ENCODE peak calls at places on chromosomes 6 and 20, in nine cellular contexts. Q, O, U, Z, P, B, D, G and M are unnamed samples. For H3K9me3, the result is how much of the 10 kb centered on the place peaks cover.

GRCh38 chr6:150212745-150213144 is 69.9 kb downstream of the PPP1R14C start:
- DNase-seq in Q (no peak), O (no peak), U (no peak), Z (no peak), P (no peak), B (no peak), D (no peak), G (no peak), M (no peak)

GRCh38 chr6:36345681-36346417 is 9.2 kb upstream of the BNIP5 start:
- DNase-seq in Q (no peak), O (no peak), U (no peak), Z (no peak), P (no peak), B (no peak), D (no peak), G (no peak), M (no peak)

GRCh38 chr20:35735828-35736470 is 6.1 kb downstream of the RBM39 start:
- DNase-seq in Q (no peak), O (no peak), U (no peak), Z (no peak), P (no peak), B (no peak), D (no peak), G (no peak), M (no peak)

GRCh38 chr6:40328376-40328987 is 258.7 kb downstream of the LRFN2 start:
- DNase-seq in Q (peak), O (no peak), U (peak), Z (peak), P (peak), B (no peak), D (no peak), G (peak), M (peak)

GRCh38 chr6:107652526-107653182 is 162.7 kb downstream of the SOBP start:
- DNase-seq in Q (no peak), O (no peak), U (no peak), Z (no peak), P (no peak), B (no peak), D (no peak), G (no peak), M (no peak)

GRCh38 chr6:5537967-5538366 is 276.7 kb downstream of the FARS2 start:
- DNase-seq in Q (no peak), O (no peak), U (no peak), Z (no peak), P (no peak), B (no peak), D (no peak), G (no peak), M (no peak)

GRCh38 chr6:43699564-43700186 is 12.1 kb upstream of the MRPS18A start:
- DNase-seq in Q (no peak), O (peak), U (no peak), Z (peak), P (peak), B (no peak), D (no peak), G (peak), M (no peak)

GRCh38 chr6:37210313-37210898 is 40.5 kb downstream of the PIM1 start:
- DNase-seq in Q (peak), O (peak), U (no peak), Z (peak), P (peak), B (peak), D (peak), G (peak), M (peak)

GRCh38 chr20:25508083-25508770 is 77.1 kb downstream of the NINL start:
- DNase-seq in Q (no peak), O (peak), U (no peak), Z (peak), P (no peak), B (no peak), D (peak), G (peak), M (no peak)

GRCh38 chr20:5886788-5887187 is 63.5 kb downstream of the TRMT6 start:
- DNase-seq in Q (no peak), O (no peak), U (no peak), Z (no peak), P (no peak), B (no peak), D (no peak), G (no peak), M (no peak)

GRCh38 chr6:31836676-31837611 is 9.4 kb downstream of the HSPA1B start:
- DNase-seq in Q (no peak), O (no peak), U (no peak), Z (no peak), P (no peak), B (no peak), D (no peak), G (peak), M (no peak)

GRCh38 chr6:41167173-41167963 is 4.5 kb upstream of the TREM2 start:
- DNase-seq in Q (peak), O (no peak), U (no peak), Z (no peak), P (no peak), B (no peak), D (no peak), G (no peak), M (no peak)

GRCh38 chr20:32473231-32474008 is 111.7 kb downstream of the NOL4L start:
- DNase-seq in Q (no peak), O (no peak), U (peak), Z (no peak), P (no peak), B (no peak), D (no peak), G (peak), M (no peak)

GRCh38 chr6:143166247-143166695 is 105.6 kb downstream of the AIG1 start:
- DNase-seq in Q (no peak), O (no peak), U (no peak), Z (no peak), P (no peak), B (no peak), D (no peak), G (no peak), M (no peak)

GRCh38 chr6:1584996-1585668 is 24.6 kb upstream of the FOXC1 start:
- DNase-seq in Q (no peak), O (no peak), U (no peak), Z (no peak), P (no peak), B (no peak), D (no peak), G (no peak), M (no peak)

GRCh38 chr6:3841711-3842565 is 7.2 kb upstream of the FAM50B start:
- DNase-seq in Q (no peak), O (peak), U (no peak), Z (peak), P (no peak), B (no peak), D (no peak), G (no peak), M (no peak)

GRCh38 chr20:56166781-56167465 is 81.6 kb upstream of the MC3R start:
- DNase-seq in Q (no peak), O (no peak), U (no peak), Z (no peak), P (no peak), B (no peak), D (no peak), G (no peak), M (no peak)

GRCh38 chr20:56160956-56161355 is 87.6 kb upstream of the MC3R start:
- DNase-seq in Q (no peak), O (no peak), U (no peak), Z (no peak), P (no peak), B (no peak), D (no peak), G (no peak), M (no peak)

GRCh38 chr20:56158489-56158888 is 90.0 kb upstream of the MC3R start:
- DNase-seq in Q (no peak), O (no peak), U (no peak), Z (no peak), P (no peak), B (no peak), D (no peak), G (no peak), M (no peak)

GRCh38 chr20:56163806-56164205 is 84.7 kb upstream of the MC3R start:
- DNase-seq in Q (no peak), O (no peak), U (no peak), Z (peak), P (no peak), B (no peak), D (no peak), G (no peak), M (no peak)
- H3K9me3 ChIP-seq in Q (under half), O (under half), U (under half), Z (under half), P (under half), B (under half), D (under half), G (under half), M (under half)

GRCh38 chr6:28449056-28449455 is 5.8 kb upstream of the ZSCAN23 start:
- DNase-seq in Q (no peak), O (no peak), U (no peak), Z (no peak), P (no peak), B (no peak), D (no peak), G (no peak), M (no peak)

GRCh38 chr6:28446818-28447511 is 3.7 kb upstream of the ZSCAN23 start:
- DNase-seq in Q (peak), O (no peak), U (no peak), Z (no peak), P (no peak), B (no peak), D (no peak), G (no peak), M (no peak)

DNA sequence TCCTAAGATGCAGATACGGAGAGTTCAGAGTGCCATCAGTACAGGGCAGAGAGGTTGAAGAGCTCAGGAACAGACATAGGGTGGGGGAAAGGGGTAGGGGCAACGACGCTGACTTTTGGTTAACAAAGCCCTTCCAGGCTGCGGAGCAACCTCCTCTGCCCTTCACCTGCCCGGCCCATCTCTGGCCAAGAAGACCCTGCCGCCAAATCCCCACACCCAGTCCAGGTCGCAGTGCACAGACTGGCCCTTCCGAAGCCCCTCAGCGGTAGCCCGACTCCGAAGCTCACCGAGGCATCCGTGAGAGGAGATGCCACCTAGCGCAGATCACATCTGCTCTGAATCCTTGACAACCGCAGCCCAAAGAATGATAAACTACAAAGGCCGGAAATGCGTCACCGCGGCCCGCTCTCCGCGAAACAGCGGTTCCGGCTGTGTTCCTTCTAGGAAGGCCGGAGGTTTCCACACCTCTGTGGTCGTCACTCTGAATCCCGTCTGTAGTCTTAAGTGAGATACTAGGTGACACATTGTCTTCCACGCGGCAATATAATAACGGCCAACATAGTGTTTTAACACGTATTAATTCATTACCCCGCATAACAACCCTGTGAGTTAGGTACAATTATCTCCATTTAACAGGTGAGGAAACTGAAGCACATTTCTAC is at the start of gene ZSCAN23:
- DNase-seq in Q (peak), O (peak), U (peak), Z (no peak), P (peak), B (peak), D (peak), G (peak), M (peak)
- TF ChIP-seq CTCF in Q (no peak), O (no peak), U (no peak), Z (no peak), P (no peak), B (no peak), D (no peak), G (no peak), M (no peak)

DNA sequence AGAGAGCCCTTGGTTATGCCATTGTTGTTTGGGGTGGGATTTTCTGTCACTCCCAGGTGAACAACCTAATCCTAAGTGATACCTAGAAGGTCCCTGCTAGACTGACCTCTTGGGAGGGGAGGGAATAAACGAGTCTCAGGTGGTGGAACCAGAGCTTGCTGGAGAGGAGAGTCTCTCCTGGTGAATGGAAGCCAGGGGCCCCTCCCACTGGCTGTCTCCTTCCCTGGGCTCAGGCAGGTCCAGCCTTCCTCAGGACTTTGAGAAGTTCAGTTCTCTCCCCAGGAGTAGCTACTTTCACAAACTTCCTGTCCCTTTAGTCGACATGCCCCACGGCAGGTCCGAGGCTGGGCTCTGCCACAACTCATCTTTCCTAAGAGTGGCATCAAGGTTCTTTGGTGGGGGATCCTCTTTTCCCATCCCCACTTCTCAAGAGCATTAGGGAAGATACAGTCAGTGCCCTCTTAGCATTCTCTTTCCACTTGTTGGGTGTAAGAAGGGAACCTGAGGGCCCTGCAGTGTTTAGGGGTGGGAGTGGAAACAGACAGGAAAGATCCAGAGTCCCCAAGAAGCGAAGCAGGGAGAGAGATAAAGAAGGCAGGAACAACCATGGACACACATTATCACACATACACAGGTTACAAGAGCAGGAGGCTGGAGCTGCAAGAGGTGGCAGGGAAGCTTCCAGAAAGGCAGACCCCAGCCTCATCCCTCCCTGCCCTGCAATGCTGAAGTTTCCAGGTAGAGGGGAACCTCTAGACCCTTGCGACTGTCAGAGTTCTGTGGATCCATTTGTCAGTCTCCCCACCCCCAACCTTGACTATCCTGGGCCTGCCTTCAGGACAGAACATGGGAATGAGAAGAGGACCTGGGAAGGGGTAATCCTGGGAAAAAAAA is 900 bp upstream of the GLP1R start:
- DNase-seq in Q (no peak), O (no peak), U (no peak), Z (no peak), P (no peak), B (no peak), D (no peak), G (no peak), M (no peak)
- H3K9me3 ChIP-seq in Q (under half), O (under half), U (under half), Z (under half), P (under half), B (under half), D (under half), G (under half), M (under half)

DNA sequence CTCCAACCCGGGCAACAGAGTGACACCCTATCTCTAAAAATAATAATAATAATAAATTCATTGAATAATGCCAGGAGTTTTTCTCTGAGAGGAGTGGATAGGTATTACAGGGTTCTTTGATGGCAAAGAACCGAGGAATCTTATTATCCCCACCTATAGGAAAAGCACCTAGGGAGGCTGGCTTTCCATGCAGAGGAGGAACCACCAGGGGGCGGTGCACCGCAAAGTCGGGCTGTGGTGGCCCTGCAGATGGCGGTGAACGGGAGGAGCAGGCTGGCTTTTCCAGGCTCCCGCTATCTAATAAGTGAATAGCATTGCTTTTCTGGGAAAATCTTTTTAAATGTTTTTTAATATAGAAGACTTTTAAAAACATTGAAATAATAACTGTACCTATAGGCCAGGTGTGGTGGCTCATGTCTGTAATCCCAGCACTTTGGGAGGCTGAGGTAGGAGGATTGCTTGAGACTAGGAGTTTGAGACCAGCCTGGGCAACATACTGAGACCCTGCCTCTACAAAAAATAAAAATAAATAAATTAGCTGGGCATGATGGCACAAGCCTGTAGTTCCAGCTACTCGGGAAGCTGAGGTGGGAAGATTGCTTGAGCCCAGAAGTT is 864.2 kb downstream of the KIF16B start:
- DNase-seq in Q (peak), O (no peak), U (peak), Z (peak), P (peak), B (no peak), D (no peak), G (peak), M (peak)
- TF ChIP-seq CTCF in Q (peak), O (peak), U (peak), Z (peak), P (no peak), B (no peak), D (peak), G (peak), M (no peak)

GRCh38 chr6:145893586-145893985 is 70.6 kb downstream of the SHPRH start:
- DNase-seq in Q (no peak), O (no peak), U (no peak), Z (no peak), P (no peak), B (no peak), D (no peak), G (no peak), M (no peak)
- H3K9me3 ChIP-seq in Q (under half), O (under half), U (under half), Z (under half), P (under half), B (under half), D (under half), G (under half), M (under half)

DNA sequence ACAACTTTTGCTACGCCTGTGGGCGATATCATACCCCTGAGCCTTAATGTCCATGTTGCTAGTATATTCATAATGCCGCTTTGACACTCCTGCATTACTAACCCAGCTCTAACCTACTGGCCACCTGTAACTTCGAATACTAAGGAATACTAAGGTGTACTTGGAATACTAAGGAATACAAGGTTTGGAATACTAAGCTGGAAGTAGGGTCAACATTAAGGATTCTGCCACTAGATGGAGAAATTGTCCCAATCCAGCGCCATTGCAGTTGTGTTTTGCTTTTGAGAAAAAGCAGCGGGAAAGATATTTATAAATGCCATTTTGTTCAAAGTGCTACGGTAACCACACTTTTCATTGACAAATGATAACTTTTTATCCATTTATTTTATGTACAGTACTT is 10.7 kb downstream of the TBXT start:
- DNase-seq in Q (peak), O (no peak), U (no peak), Z (peak), P (no peak), B (no peak), D (no peak), G (no peak), M (no peak)
- TF ChIP-seq CTCF in Q (peak), O (peak), U (peak), Z (peak), P (no peak), B (no peak), D (peak), G (no peak), M (no peak)

DNA sequence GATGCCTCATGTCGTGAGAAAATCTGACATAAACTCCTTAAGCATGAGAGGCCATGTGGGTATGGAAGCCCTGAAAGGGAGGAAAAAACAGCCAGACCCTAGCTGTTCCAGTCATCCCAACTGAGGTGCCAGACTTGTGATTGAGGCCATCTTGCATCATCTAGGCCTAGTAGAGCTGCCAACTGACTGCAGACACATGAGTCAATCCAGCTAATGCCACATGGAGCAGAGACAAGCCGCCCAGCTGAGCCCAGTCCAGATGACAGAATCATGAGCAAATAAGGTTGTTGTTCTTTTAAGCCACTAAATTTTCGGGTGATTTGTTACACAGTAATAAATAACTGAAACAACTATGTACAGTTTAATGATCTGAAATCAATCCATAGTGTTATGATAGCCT is 680.9 kb downstream of the MAFB start:
- DNase-seq in Q (no peak), O (no peak), U (no peak), Z (no peak), P (no peak), B (no peak), D (no peak), G (no peak), M (no peak)
- H3K9me3 ChIP-seq in Q (under half), O (under half), U (under half), Z (under half), P (under half), B (under half), D (under half), G (under half), M (under half)

DNA sequence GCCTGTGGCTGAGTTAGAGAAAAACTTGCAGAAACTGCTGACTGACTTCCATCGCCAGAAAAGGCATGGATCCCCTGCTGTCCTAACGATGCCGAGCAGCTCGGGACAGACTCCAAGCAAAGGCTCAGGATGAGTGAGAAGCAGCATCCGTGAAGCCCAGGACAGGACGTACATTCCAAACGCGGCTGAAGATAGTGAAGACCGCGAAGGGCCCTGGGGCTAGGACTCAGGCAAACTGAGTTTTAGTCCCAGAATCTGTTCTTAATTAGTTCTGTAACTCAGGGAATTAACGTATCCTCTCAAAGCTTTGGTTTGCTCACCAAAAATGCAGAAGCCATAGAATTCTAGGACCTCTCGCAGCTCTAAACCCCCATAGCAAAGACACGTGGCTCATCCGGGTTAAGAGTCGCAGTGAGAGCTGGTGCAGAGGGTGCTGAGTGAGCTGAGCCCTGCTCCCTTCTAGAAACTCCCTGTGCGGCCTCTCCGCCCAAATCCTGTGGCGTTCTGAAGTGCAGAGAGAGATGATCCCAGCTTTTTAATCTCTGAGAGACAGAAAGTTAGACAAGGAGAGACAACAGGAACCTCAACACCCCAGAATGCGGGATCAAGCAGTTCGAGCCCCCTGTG is 132.9 kb upstream of the THBS2 start:
- DNase-seq in Q (no peak), O (no peak), U (no peak), Z (no peak), P (no peak), B (peak), D (no peak), G (no peak), M (no peak)
- TF ChIP-seq CTCF in Q (no peak), O (no peak), U (no peak), Z (no peak), P (no peak), B (no peak), D (no peak), G (no peak), M (no peak)